ENCODE peak calls at places on chromosomes 1 and 21, in six cellular contexts. One of them, this sample, is unnamed.
A peak's percentile ranks its signal among the peaks of the same experiment; 100 is the strongest.

GRCh38 chr21:29258626-29259335 is 39.9 kb upstream of the BACH1 start:
- DNase-seq in transverse colon: no peak
- DNase-seq in CD8-positive, alpha-beta T cell: no peak
- DNase-seq in left lung: no peak
- DNase-seq in RWPE2: peak; percentile 87
- DNase-seq in Peyer's patch: no peak
- DNase-seq in this sample: no peak

GRCh38 chr1:10823000-10823401 is 26.6 kb upstream of the CASZ1 start:
- DNase-seq in transverse colon: no peak
- DNase-seq in CD8-positive, alpha-beta T cell: no peak
- DNase-seq in left lung: no peak
- DNase-seq in RWPE2: no peak
- DNase-seq in Peyer's patch: no peak
- DNase-seq in this sample: no peak

GRCh38 chr1:164716992-164717703 is 158.2 kb downstream of the PBX1 start:
- DNase-seq in transverse colon: no peak
- DNase-seq in CD8-positive, alpha-beta T cell: no peak
- DNase-seq in left lung: no peak
- DNase-seq in RWPE2: no peak
- DNase-seq in Peyer's patch: no peak
- DNase-seq in this sample: no peak

GRCh38 chr1:30745834-30746208 is 11.8 kb downstream of the LAPTM5 start:
- DNase-seq in transverse colon: no peak
- DNase-seq in CD8-positive, alpha-beta T cell: no peak
- DNase-seq in left lung: no peak
- DNase-seq in RWPE2: no peak
- DNase-seq in Peyer's patch: no peak
- DNase-seq in this sample: no peak

GRCh38 chr1:86641318-86641717 is 63.1 kb upstream of the SH3GLB1 start:
- DNase-seq in transverse colon: no peak
- DNase-seq in CD8-positive, alpha-beta T cell: no peak
- DNase-seq in left lung: no peak
- DNase-seq in RWPE2: no peak
- DNase-seq in Peyer's patch: no peak
- DNase-seq in this sample: no peak

GRCh38 chr1:23947366-23947765 is 12.3 kb upstream of the PNRC2 start:
- DNase-seq in transverse colon: no peak
- DNase-seq in CD8-positive, alpha-beta T cell: no peak
- DNase-seq in left lung: no peak
- DNase-seq in RWPE2: no peak
- DNase-seq in Peyer's patch: no peak
- DNase-seq in this sample: no peak

GRCh38 chr1:219505886-219506285 is 107.0 kb downstream of the ZC3H11B start:
- DNase-seq in transverse colon: no peak
- DNase-seq in CD8-positive, alpha-beta T cell: no peak
- DNase-seq in left lung: no peak
- DNase-seq in RWPE2: no peak
- DNase-seq in Peyer's patch: no peak
- DNase-seq in this sample: no peak

GRCh38 chr1:64569376-64569775 is 99.4 kb downstream of the CACHD1 start:
- DNase-seq in transverse colon: no peak
- DNase-seq in CD8-positive, alpha-beta T cell: no peak
- DNase-seq in left lung: no peak
- DNase-seq in RWPE2: no peak
- DNase-seq in Peyer's patch: no peak
- DNase-seq in this sample: no peak

GRCh38 chr1:41407666-41408252 is 46.5 kb downstream of the FOXO6 start:
- DNase-seq in transverse colon: no peak
- DNase-seq in CD8-positive, alpha-beta T cell: no peak
- DNase-seq in left lung: no peak
- DNase-seq in RWPE2: no peak
- DNase-seq in Peyer's patch: no peak
- DNase-seq in this sample: no peak

GRCh38 chr1:170698711-170699275 is 34.9 kb downstream of the PRRX1 start:
- DNase-seq in transverse colon: no peak
- DNase-seq in CD8-positive, alpha-beta T cell: no peak
- DNase-seq in left lung: no peak
- DNase-seq in RWPE2: no peak
- DNase-seq in Peyer's patch: no peak
- DNase-seq in this sample: no peak

GRCh38 chr1:25432364-25432719 is 1.6 kb downstream of the MACO1 start:
- DNase-seq in transverse colon: no peak
- DNase-seq in CD8-positive, alpha-beta T cell: no peak
- DNase-seq in left lung: no peak
- DNase-seq in RWPE2: no peak
- DNase-seq in Peyer's patch: no peak
- DNase-seq in this sample: no peak

GRCh38 chr1:200262326-200262965 is 147.4 kb downstream of the ZNF281 start:
- DNase-seq in transverse colon: no peak
- DNase-seq in CD8-positive, alpha-beta T cell: no peak
- DNase-seq in left lung: no peak
- DNase-seq in RWPE2: no peak
- DNase-seq in Peyer's patch: no peak
- DNase-seq in this sample: no peak

GRCh38 chr1:161021168-161021958 is 411 bp upstream of the F11R start:
- DNase-seq in transverse colon: peak; percentile 97
- DNase-seq in CD8-positive, alpha-beta T cell: peak; percentile 75
- DNase-seq in left lung: peak; percentile 94
- DNase-seq in RWPE2: peak; percentile 99
- DNase-seq in Peyer's patch: peak; percentile 98
- DNase-seq in this sample: peak; percentile 98

GRCh38 chr1:161020573-161021167 is at the start of gene F11R:
- DNase-seq in transverse colon: peak; percentile 75
- DNase-seq in CD8-positive, alpha-beta T cell: no peak
- DNase-seq in left lung: peak; percentile 58
- DNase-seq in RWPE2: peak; percentile 75
- DNase-seq in Peyer's patch: peak; percentile 80
- DNase-seq in this sample: peak; percentile 74

GRCh38 chr1:161019767-161020572 is 982 bp downstream of the F11R start:
- DNase-seq in transverse colon: no peak
- DNase-seq in CD8-positive, alpha-beta T cell: no peak
- DNase-seq in left lung: no peak
- DNase-seq in RWPE2: no peak
- DNase-seq in Peyer's patch: no peak
- DNase-seq in this sample: peak; percentile 32

GRCh38 chr1:161017756-161018630 is 3.0 kb downstream of the F11R start:
- DNase-seq in transverse colon: no peak
- DNase-seq in CD8-positive, alpha-beta T cell: no peak
- DNase-seq in left lung: no peak
- DNase-seq in RWPE2: no peak
- DNase-seq in Peyer's patch: no peak
- DNase-seq in this sample: no peak

DNA sequence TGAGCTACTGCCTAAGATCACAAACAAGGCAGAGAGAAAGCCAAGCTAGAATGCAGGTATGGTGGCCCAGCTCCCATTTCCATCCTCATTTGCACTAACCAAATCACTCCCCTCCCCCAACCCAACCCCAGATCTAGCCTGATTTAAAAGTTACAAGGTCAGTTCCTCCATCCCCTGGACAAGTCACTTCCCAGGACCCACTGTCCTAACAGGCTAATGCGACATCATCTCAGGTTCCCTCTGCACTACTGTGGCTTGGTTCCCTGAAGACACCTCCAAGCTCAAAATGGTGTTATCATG is 2.4 kb downstream of the F11R start:
- DNase-seq in transverse colon: no peak
- DNase-seq in CD8-positive, alpha-beta T cell: no peak
- DNase-seq in left lung: no peak
- DNase-seq in RWPE2: no peak
- DNase-seq in Peyer's patch: no peak
- DNase-seq in this sample: no peak
- H3K4me1 ChIP-seq in transverse colon: peaks cover 8% of the 10 kb centered on the region
- H3K4me1 ChIP-seq in CD8-positive, alpha-beta T cell: peaks cover 22% of the 10 kb centered on the region
- H3K4me1 ChIP-seq in left lung: peaks cover 68% of the 10 kb centered on the region
- H3K4me1 ChIP-seq in RWPE2: peaks cover 52% of the 10 kb centered on the region
- H3K4me1 ChIP-seq in Peyer's patch: peaks cover 43% of the 10 kb centered on the region
- H3K4me1 ChIP-seq in this sample: peaks cover 22% of the 10 kb centered on the region

GRCh38 chr1:22420456-22421053 is 31.1 kb upstream of the ZBTB40 start:
- DNase-seq in transverse colon: peak; percentile 81
- DNase-seq in CD8-positive, alpha-beta T cell: peak; percentile 6
- DNase-seq in left lung: peak; percentile 82
- DNase-seq in RWPE2: no peak
- DNase-seq in Peyer's patch: peak; percentile 87
- DNase-seq in this sample: peak; percentile 67
- TF ChIP-seq CTCF in transverse colon: peak; percentile 68
- TF ChIP-seq CTCF in CD8-positive, alpha-beta T cell: peak; percentile 41
- TF ChIP-seq CTCF in left lung: peak; percentile 65
- TF ChIP-seq CTCF in RWPE2: peak; percentile 79
- TF ChIP-seq CTCF in Peyer's patch: peak; percentile 85
- TF ChIP-seq CTCF in this sample: no peak

DNA sequence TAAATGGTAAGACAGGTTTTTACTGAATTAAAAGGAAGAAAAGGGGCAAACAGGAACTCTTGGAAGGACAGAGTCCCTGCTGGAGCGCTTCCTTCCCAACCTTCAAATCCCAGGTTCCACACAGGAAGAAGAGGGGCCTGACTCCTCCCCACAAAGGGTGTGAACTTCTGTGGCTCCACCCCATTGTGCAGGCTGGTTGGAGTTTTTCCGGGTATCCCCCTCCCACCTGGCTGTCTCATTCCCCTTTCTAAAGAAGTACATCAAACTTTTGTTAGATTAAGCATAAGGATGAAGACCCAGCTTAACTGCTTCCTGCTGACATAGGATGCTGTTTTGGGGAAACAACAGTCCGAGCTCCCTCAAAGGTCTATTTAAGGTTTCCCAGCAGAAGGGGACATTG is 187.7 kb downstream of the FCRL5 start:
- DNase-seq in transverse colon: no peak
- DNase-seq in CD8-positive, alpha-beta T cell: no peak
- DNase-seq in left lung: no peak
- DNase-seq in RWPE2: no peak
- DNase-seq in Peyer's patch: no peak
- DNase-seq in this sample: no peak
- H3K4me1 ChIP-seq in transverse colon: no peaks in the 10 kb centered on the region
- H3K4me1 ChIP-seq in CD8-positive, alpha-beta T cell: no peaks in the 10 kb centered on the region
- H3K4me1 ChIP-seq in left lung: no peaks in the 10 kb centered on the region
- H3K4me1 ChIP-seq in RWPE2: no peaks in the 10 kb centered on the region
- H3K4me1 ChIP-seq in Peyer's patch: peaks cover 5% of the 10 kb centered on the region
- H3K4me1 ChIP-seq in this sample: peaks cover 22% of the 10 kb centered on the region

GRCh38 chr1:156948708-156949107 is 28.3 kb downstream of the LRRC71 start:
- DNase-seq in transverse colon: no peak
- DNase-seq in CD8-positive, alpha-beta T cell: no peak
- DNase-seq in left lung: no peak
- DNase-seq in RWPE2: no peak
- DNase-seq in Peyer's patch: no peak
- DNase-seq in this sample: no peak
- TF ChIP-seq CTCF in transverse colon: no peak
- TF ChIP-seq CTCF in CD8-positive, alpha-beta T cell: no peak
- TF ChIP-seq CTCF in left lung: no peak
- TF ChIP-seq CTCF in RWPE2: peak; percentile 5
- TF ChIP-seq CTCF in Peyer's patch: no peak
- TF ChIP-seq CTCF in this sample: no peak

GRCh38 chr1:234604726-234605492 is 5.1 kb downstream of the IRF2BP2 start:
- DNase-seq in transverse colon: no peak
- DNase-seq in CD8-positive, alpha-beta T cell: no peak
- DNase-seq in left lung: no peak
- DNase-seq in RWPE2: no peak
- DNase-seq in Peyer's patch: no peak
- DNase-seq in this sample: no peak

GRCh38 chr1:234606731-234607090 is 3.3 kb downstream of the IRF2BP2 start:
- DNase-seq in transverse colon: no peak
- DNase-seq in CD8-positive, alpha-beta T cell: no peak
- DNase-seq in left lung: no peak
- DNase-seq in RWPE2: no peak
- DNase-seq in Peyer's patch: no peak
- DNase-seq in this sample: no peak

GRCh38 chr1:234604393-234604725 is 5.6 kb downstream of the IRF2BP2 start:
- DNase-seq in transverse colon: no peak
- DNase-seq in CD8-positive, alpha-beta T cell: no peak
- DNase-seq in left lung: no peak
- DNase-seq in RWPE2: no peak
- DNase-seq in Peyer's patch: no peak
- DNase-seq in this sample: no peak

GRCh38 chr1:234605983-234606730 is 3.8 kb downstream of the IRF2BP2 start:
- DNase-seq in transverse colon: peak; percentile 52
- DNase-seq in CD8-positive, alpha-beta T cell: peak; percentile 17
- DNase-seq in left lung: no peak
- DNase-seq in RWPE2: no peak
- DNase-seq in Peyer's patch: peak; percentile 67
- DNase-seq in this sample: peak; percentile 70

DNA sequence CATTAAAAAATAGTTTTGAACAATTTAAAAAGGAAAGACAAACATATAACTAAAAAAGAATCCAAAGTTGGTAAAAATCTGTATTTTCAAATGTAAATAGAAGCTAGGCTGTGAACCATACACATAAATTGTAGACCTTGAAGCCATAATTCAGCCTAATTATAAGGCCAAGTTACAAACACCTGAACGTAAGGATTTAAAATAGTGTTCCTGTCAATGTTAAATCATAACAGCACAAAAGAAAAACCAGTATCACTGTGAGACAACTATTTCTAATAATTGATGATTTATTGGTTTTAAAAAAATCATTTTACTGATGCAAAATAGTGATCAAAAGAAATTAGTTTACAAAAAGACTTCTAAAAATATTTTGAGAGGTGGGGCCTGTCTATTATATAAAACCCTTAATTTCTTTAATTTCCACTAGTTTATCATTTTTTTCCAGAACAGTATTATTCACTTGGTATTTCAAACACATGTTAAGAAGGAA is 4.4 kb downstream of the IRF2BP2 start:
- DNase-seq in transverse colon: no peak
- DNase-seq in CD8-positive, alpha-beta T cell: no peak
- DNase-seq in left lung: no peak
- DNase-seq in RWPE2: no peak
- DNase-seq in Peyer's patch: no peak
- DNase-seq in this sample: no peak
- H3K4me1 ChIP-seq in transverse colon: peaks cover 14% of the 10 kb centered on the region
- H3K4me1 ChIP-seq in CD8-positive, alpha-beta T cell: peaks cover 59% of the 10 kb centered on the region
- H3K4me1 ChIP-seq in left lung: peaks cover 73% of the 10 kb centered on the region
- H3K4me1 ChIP-seq in RWPE2: peaks cover 34% of the 10 kb centered on the region
- H3K4me1 ChIP-seq in Peyer's patch: peaks cover 35% of the 10 kb centered on the region
- H3K4me1 ChIP-seq in this sample: peaks cover 40% of the 10 kb centered on the region

DNA sequence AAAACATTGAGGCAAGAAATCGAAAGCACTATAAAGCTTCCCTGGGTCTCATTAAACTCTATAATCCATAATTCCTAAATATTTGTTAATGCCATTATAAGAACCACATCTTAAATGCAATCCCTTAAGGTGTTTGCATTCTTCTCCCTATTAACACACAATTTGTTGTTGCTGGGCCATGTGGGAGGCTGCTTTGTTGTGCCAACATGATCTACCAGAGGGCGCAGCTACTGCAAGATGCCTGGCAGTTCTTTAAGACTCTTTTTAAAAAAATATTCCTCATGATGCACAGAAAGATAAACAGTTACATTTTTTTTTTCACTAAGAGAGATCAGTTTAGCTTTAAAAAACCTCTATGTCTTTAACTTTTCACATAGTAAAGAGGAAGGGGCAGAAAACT is 39.0 kb upstream of the BCAS2 start:
- DNase-seq in transverse colon: no peak
- DNase-seq in CD8-positive, alpha-beta T cell: no peak
- DNase-seq in left lung: no peak
- DNase-seq in RWPE2: no peak
- DNase-seq in Peyer's patch: no peak
- DNase-seq in this sample: no peak
- TF ChIP-seq CTCF in transverse colon: no peak
- TF ChIP-seq CTCF in CD8-positive, alpha-beta T cell: no peak
- TF ChIP-seq CTCF in left lung: no peak
- TF ChIP-seq CTCF in RWPE2: peak; percentile 27
- TF ChIP-seq CTCF in Peyer's patch: no peak
- TF ChIP-seq CTCF in this sample: no peak

GRCh38 chr1:119387858-119388257 is 19.3 kb downstream of the HAO2 start:
- DNase-seq in transverse colon: no peak
- DNase-seq in CD8-positive, alpha-beta T cell: no peak
- DNase-seq in left lung: no peak
- DNase-seq in RWPE2: no peak
- DNase-seq in Peyer's patch: no peak
- DNase-seq in this sample: no peak
- H3K4me1 ChIP-seq in transverse colon: no peaks in the 10 kb centered on the region
- H3K4me1 ChIP-seq in CD8-positive, alpha-beta T cell: no peaks in the 10 kb centered on the region
- H3K4me1 ChIP-seq in left lung: no peaks in the 10 kb centered on the region
- H3K4me1 ChIP-seq in RWPE2: no peaks in the 10 kb centered on the region
- H3K4me1 ChIP-seq in Peyer's patch: peaks cover 2% of the 10 kb centered on the region
- H3K4me1 ChIP-seq in this sample: peaks cover 4% of the 10 kb centered on the region

This sample was measured in mucosa of descending colon.